ENCODE peak calls at places on chromosomes 13 and 19, in eight cellular contexts. One of them, this sample, is unnamed.
A peak's percentile ranks its signal among the peaks of the same experiment; 100 is the strongest.

GRCh38 chr13:45828253-45828968 is 23.1 kb downstream of the SIAH3 start:
- DNase-seq in cardiac muscle cell: no peak
- DNase-seq in colonic mucosa: no peak
- DNase-seq in BE2C: no peak
- DNase-seq in adrenal gland: no peak
- DNase-seq in ovary: no peak
- DNase-seq in uterus: no peak
- DNase-seq in neural progenitor cell: no peak
- DNase-seq in this sample: no peak

GRCh38 chr13:29918845-29919244 is 68.4 kb upstream of the UBL3 start:
- DNase-seq in adrenal gland: no peak
- DNase-seq in neural progenitor cell: no peak
- DNase-seq in cardiac muscle cell: no peak
- DNase-seq in ovary: no peak
- DNase-seq in uterus: no peak
- DNase-seq in colonic mucosa: no peak
- DNase-seq in BE2C: no peak
- DNase-seq in this sample: no peak

GRCh38 chr13:72983085-72983768 is 75.6 kb upstream of the KLF5 start:
- DNase-seq in uterus: no peak
- DNase-seq in colonic mucosa: peak; percentile 56
- DNase-seq in ovary: no peak
- DNase-seq in neural progenitor cell: no peak
- DNase-seq in BE2C: no peak
- DNase-seq in adrenal gland: peak; percentile 47
- DNase-seq in cardiac muscle cell: no peak
- DNase-seq in this sample: no peak

GRCh38 chr13:98334620-98335205 is 157.6 kb upstream of the RNF113B start:
- DNase-seq in neural progenitor cell: no peak
- DNase-seq in cardiac muscle cell: no peak
- DNase-seq in colonic mucosa: no peak
- DNase-seq in uterus: no peak
- DNase-seq in BE2C: no peak
- DNase-seq in ovary: no peak
- DNase-seq in adrenal gland: no peak
- DNase-seq in this sample: no peak

GRCh38 chr13:47033216-47033615 is 136.4 kb upstream of the HTR2A start:
- DNase-seq in cardiac muscle cell: no peak
- DNase-seq in neural progenitor cell: no peak
- DNase-seq in BE2C: no peak
- DNase-seq in ovary: no peak
- DNase-seq in uterus: no peak
- DNase-seq in adrenal gland: peak; percentile 50
- DNase-seq in colonic mucosa: no peak
- DNase-seq in this sample: no peak

GRCh38 chr19:1002600-1002999 is 2.4 kb downstream of the GRIN3B start:
- DNase-seq in uterus: no peak
- DNase-seq in neural progenitor cell: no peak
- DNase-seq in adrenal gland: no peak
- DNase-seq in BE2C: no peak
- DNase-seq in colonic mucosa: no peak
- DNase-seq in ovary: no peak
- DNase-seq in cardiac muscle cell: no peak
- DNase-seq in this sample: no peak

GRCh38 chr19:10334340-10335148 is 1.2 kb upstream of the RAVER1 start:
- DNase-seq in ovary: peak; percentile 98
- DNase-seq in BE2C: peak; percentile 96
- DNase-seq in colonic mucosa: peak; percentile 99
- DNase-seq in uterus: peak; percentile 97
- DNase-seq in adrenal gland: peak; percentile 96
- DNase-seq in neural progenitor cell: peak; percentile 93
- DNase-seq in cardiac muscle cell: peak; percentile 96
- DNase-seq in this sample: peak; percentile 98

GRCh38 chr13:19794552-19795143 is 11.9 kb upstream of the PSPC1 start:
- DNase-seq in uterus: no peak
- DNase-seq in cardiac muscle cell: no peak
- DNase-seq in BE2C: no peak
- DNase-seq in ovary: no peak
- DNase-seq in colonic mucosa: no peak
- DNase-seq in adrenal gland: no peak
- DNase-seq in neural progenitor cell: no peak
- DNase-seq in this sample: peak; percentile 18

GRCh38 chr13:48429036-48429435 is 16.1 kb upstream of the LPAR6 start:
- DNase-seq in adrenal gland: no peak
- DNase-seq in BE2C: no peak
- DNase-seq in uterus: no peak
- DNase-seq in neural progenitor cell: no peak
- DNase-seq in cardiac muscle cell: no peak
- DNase-seq in colonic mucosa: no peak
- DNase-seq in ovary: no peak
- DNase-seq in this sample: no peak

GRCh38 chr19:18795540-18795939 is 4.4 kb upstream of the COMP start:
- DNase-seq in adrenal gland: no peak
- DNase-seq in neural progenitor cell: peak; percentile 64
- DNase-seq in colonic mucosa: no peak
- DNase-seq in BE2C: peak; percentile 56
- DNase-seq in uterus: no peak
- DNase-seq in ovary: no peak
- DNase-seq in cardiac muscle cell: no peak
- DNase-seq in this sample: no peak

GRCh38 chr19:33513424-33513823 is 8.2 kb downstream of the PEPD start:
- DNase-seq in cardiac muscle cell: no peak
- DNase-seq in colonic mucosa: no peak
- DNase-seq in BE2C: no peak
- DNase-seq in ovary: no peak
- DNase-seq in neural progenitor cell: no peak
- DNase-seq in uterus: no peak
- DNase-seq in adrenal gland: no peak
- DNase-seq in this sample: no peak

GRCh38 chr13:59384154-59384553 is 779.6 kb downstream of the DIAPH3 start:
- DNase-seq in uterus: no peak
- DNase-seq in colonic mucosa: no peak
- DNase-seq in cardiac muscle cell: no peak
- DNase-seq in BE2C: no peak
- DNase-seq in adrenal gland: no peak
- DNase-seq in ovary: no peak
- DNase-seq in neural progenitor cell: no peak
- DNase-seq in this sample: no peak

GRCh38 chr19:4014541-4015491 is 7.3 kb downstream of the PIAS4 start:
- DNase-seq in neural progenitor cell: peak; percentile 10
- DNase-seq in colonic mucosa: peak; percentile 37
- DNase-seq in BE2C: peak; percentile 80
- DNase-seq in ovary: no peak
- DNase-seq in adrenal gland: peak; percentile 84
- DNase-seq in cardiac muscle cell: no peak
- DNase-seq in uterus: no peak
- DNase-seq in this sample: peak; percentile 82

GRCh38 chr13:35729926-35730627 is 253.6 kb upstream of the MAB21L1 start:
- DNase-seq in ovary: no peak
- DNase-seq in neural progenitor cell: no peak
- DNase-seq in cardiac muscle cell: no peak
- DNase-seq in adrenal gland: no peak
- DNase-seq in colonic mucosa: no peak
- DNase-seq in uterus: no peak
- DNase-seq in BE2C: no peak
- DNase-seq in this sample: no peak

GRCh38 chr13:51240888-51241475 is 18.8 kb downstream of the FAM124A start:
- DNase-seq in neural progenitor cell: no peak
- DNase-seq in cardiac muscle cell: no peak
- DNase-seq in adrenal gland: no peak
- DNase-seq in BE2C: no peak
- DNase-seq in uterus: no peak
- DNase-seq in colonic mucosa: no peak
- DNase-seq in ovary: no peak
- DNase-seq in this sample: no peak

GRCh38 chr13:44668707-44669106 is 92.6 kb upstream of the TSC22D1 start:
- DNase-seq in ovary: no peak
- DNase-seq in adrenal gland: no peak
- DNase-seq in BE2C: no peak
- DNase-seq in cardiac muscle cell: no peak
- DNase-seq in colonic mucosa: no peak
- DNase-seq in uterus: no peak
- DNase-seq in neural progenitor cell: no peak
- DNase-seq in this sample: no peak

GRCh38 chr13:114166381-114167131 is 12.5 kb upstream of the CFAP97D2 start:
- DNase-seq in colonic mucosa: no peak
- DNase-seq in cardiac muscle cell: no peak
- DNase-seq in BE2C: no peak
- DNase-seq in adrenal gland: no peak
- DNase-seq in uterus: no peak
- DNase-seq in neural progenitor cell: no peak
- DNase-seq in ovary: no peak
- DNase-seq in this sample: peak; percentile 56

GRCh38 chr19:55173717-55174409 is 6.2 kb downstream of the SYT5 start:
- DNase-seq in neural progenitor cell: peak; percentile 89
- DNase-seq in adrenal gland: peak; percentile 76
- DNase-seq in uterus: peak; percentile 46
- DNase-seq in BE2C: peak; percentile 88
- DNase-seq in colonic mucosa: peak; percentile 70
- DNase-seq in cardiac muscle cell: peak; percentile 50
- DNase-seq in ovary: peak; percentile 51
- DNase-seq in this sample: no peak

GRCh38 chr13:90447735-90448103 is 899.8 kb upstream of the MIR17HG start:
- DNase-seq in adrenal gland: no peak
- DNase-seq in colonic mucosa: no peak
- DNase-seq in cardiac muscle cell: no peak
- DNase-seq in BE2C: no peak
- DNase-seq in uterus: no peak
- DNase-seq in ovary: no peak
- DNase-seq in neural progenitor cell: peak; percentile 11
- DNase-seq in this sample: no peak

GRCh38 chr19:2334426-2334825 is 5.9 kb downstream of the SPPL2B start:
- DNase-seq in ovary: no peak
- DNase-seq in uterus: no peak
- DNase-seq in neural progenitor cell: no peak
- DNase-seq in adrenal gland: no peak
- DNase-seq in colonic mucosa: no peak
- DNase-seq in BE2C: no peak
- DNase-seq in cardiac muscle cell: no peak
- DNase-seq in this sample: peak; percentile 74

GRCh38 chr19:2333027-2333806 is 4.7 kb downstream of the SPPL2B start:
- DNase-seq in adrenal gland: no peak
- DNase-seq in colonic mucosa: peak; percentile 87
- DNase-seq in neural progenitor cell: no peak
- DNase-seq in cardiac muscle cell: no peak
- DNase-seq in ovary: no peak
- DNase-seq in uterus: no peak
- DNase-seq in BE2C: no peak
- DNase-seq in this sample: peak; percentile 81

GRCh38 chr19:2334986-2335846 is 6.7 kb downstream of the SPPL2B start:
- DNase-seq in colonic mucosa: no peak
- DNase-seq in neural progenitor cell: no peak
- DNase-seq in cardiac muscle cell: no peak
- DNase-seq in adrenal gland: no peak
- DNase-seq in BE2C: no peak
- DNase-seq in ovary: no peak
- DNase-seq in uterus: no peak
- DNase-seq in this sample: peak; percentile 59

GRCh38 chr19:2332341-2333026 is 4.0 kb downstream of the SPPL2B start:
- DNase-seq in colonic mucosa: peak; percentile 65
- DNase-seq in adrenal gland: no peak
- DNase-seq in uterus: no peak
- DNase-seq in neural progenitor cell: no peak
- DNase-seq in ovary: no peak
- DNase-seq in cardiac muscle cell: no peak
- DNase-seq in BE2C: peak; percentile 92
- DNase-seq in this sample: peak; percentile 71

GRCh38 chr19:2333807-2334211 is 5.3 kb downstream of the SPPL2B start:
- DNase-seq in ovary: no peak
- DNase-seq in adrenal gland: no peak
- DNase-seq in neural progenitor cell: no peak
- DNase-seq in cardiac muscle cell: no peak
- DNase-seq in uterus: no peak
- DNase-seq in colonic mucosa: no peak
- DNase-seq in BE2C: no peak
- DNase-seq in this sample: no peak
- TF ChIP-seq CTCF in ovary: no peak
- TF ChIP-seq CTCF in adrenal gland: no peak
- TF ChIP-seq CTCF in neural progenitor cell: peak; percentile 29
- TF ChIP-seq CTCF in cardiac muscle cell: no peak
- TF ChIP-seq CTCF in uterus: no peak
- TF ChIP-seq CTCF in colonic mucosa: no peak
- TF ChIP-seq CTCF in BE2C: peak; percentile 28
- TF ChIP-seq CTCF in this sample: no peak

GRCh38 chr13:108034909-108035308 is 180.4 kb downstream of the LIG4 start:
- DNase-seq in neural progenitor cell: no peak
- DNase-seq in colonic mucosa: no peak
- DNase-seq in ovary: no peak
- DNase-seq in adrenal gland: no peak
- DNase-seq in cardiac muscle cell: no peak
- DNase-seq in BE2C: no peak
- DNase-seq in uterus: no peak
- DNase-seq in this sample: no peak
- H3K4me1 ChIP-seq in neural progenitor cell: peaks cover 10% of the 10 kb centered on the region
- H3K4me1 ChIP-seq in colonic mucosa: no peaks in the 10 kb centered on the region
- H3K4me1 ChIP-seq in ovary: no peaks in the 10 kb centered on the region
- H3K4me1 ChIP-seq in adrenal gland: no peaks in the 10 kb centered on the region
- H3K4me1 ChIP-seq in cardiac muscle cell: no peaks in the 10 kb centered on the region
- H3K4me1 ChIP-seq in BE2C: no peaks in the 10 kb centered on the region
- H3K4me1 ChIP-seq in uterus: no peaks in the 10 kb centered on the region
- H3K4me1 ChIP-seq in this sample: no peaks in the 10 kb centered on the region

GRCh38 chr19:5697890-5698634 is 8.0 kb downstream of the RPL36 start:
- DNase-seq in BE2C: no peak
- DNase-seq in adrenal gland: no peak
- DNase-seq in uterus: no peak
- DNase-seq in ovary: no peak
- DNase-seq in neural progenitor cell: no peak
- DNase-seq in cardiac muscle cell: no peak
- DNase-seq in colonic mucosa: no peak
- DNase-seq in this sample: no peak
- H3K36me3 ChIP-seq in BE2C: peaks cover 77% of the 10 kb centered on the region
- H3K36me3 ChIP-seq in adrenal gland: peaks cover 69% of the 10 kb centered on the region
- H3K36me3 ChIP-seq in uterus: no peaks in the 10 kb centered on the region
- H3K36me3 ChIP-seq in ovary: no peaks in the 10 kb centered on the region
- H3K36me3 ChIP-seq in neural progenitor cell: no peaks in the 10 kb centered on the region
- H3K36me3 ChIP-seq in cardiac muscle cell: peaks cover 38% of the 10 kb centered on the region
- H3K36me3 ChIP-seq in colonic mucosa: peaks cover 18% of the 10 kb centered on the region
- H3K36me3 ChIP-seq in this sample: peaks cover 16% of the 10 kb centered on the region

DNA sequence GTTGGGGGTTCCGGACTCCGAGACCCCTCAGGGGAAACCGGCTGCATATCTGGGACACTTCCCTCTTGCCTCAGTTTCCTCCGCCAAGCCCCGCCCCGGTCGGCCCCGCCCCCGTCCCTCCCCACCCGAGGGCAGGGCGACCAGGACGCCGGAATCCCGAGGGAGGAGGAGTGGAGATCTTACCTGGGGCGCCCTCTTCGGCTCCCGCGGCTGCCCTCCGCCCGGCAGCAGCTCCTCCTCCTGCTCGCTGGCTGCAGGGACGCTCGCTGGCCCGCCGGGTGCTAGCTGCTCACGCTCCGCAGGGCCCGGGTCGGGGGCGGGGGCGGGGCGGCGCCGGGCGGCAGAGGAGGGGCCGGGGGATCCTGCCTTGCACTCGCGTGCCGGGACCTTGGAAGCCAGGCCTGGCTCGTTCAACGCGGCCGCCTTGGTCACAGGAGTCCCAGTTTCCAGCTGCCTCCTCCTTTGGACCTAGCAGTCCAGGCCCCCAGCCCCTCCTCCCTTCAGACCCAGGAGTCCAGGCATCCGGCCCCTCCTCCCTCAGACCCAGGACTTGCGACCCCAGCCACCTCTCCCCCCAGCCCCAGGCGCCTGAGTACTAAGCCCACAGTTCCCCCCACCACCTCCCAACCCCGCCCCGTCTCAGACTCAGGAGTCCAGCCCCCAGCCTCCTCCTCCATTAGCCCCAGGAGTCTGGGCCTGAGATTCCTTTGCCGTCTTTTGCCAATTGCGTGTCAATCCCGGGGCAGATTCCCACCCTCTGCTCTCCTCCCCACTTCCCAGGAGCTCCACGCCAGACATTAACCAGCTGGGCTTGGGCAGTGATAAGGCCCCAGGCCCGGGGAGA is at the start of gene NTF4:
- DNase-seq in cardiac muscle cell: peak; percentile 88
- DNase-seq in adrenal gland: no peak
- DNase-seq in uterus: no peak
- DNase-seq in ovary: peak; percentile 56
- DNase-seq in neural progenitor cell: peak; percentile 88
- DNase-seq in colonic mucosa: peak; percentile 20
- DNase-seq in BE2C: peak; percentile 69
- DNase-seq in this sample: peak; percentile 76
- TF ChIP-seq CTCF in cardiac muscle cell: no peak
- TF ChIP-seq CTCF in adrenal gland: no peak
- TF ChIP-seq CTCF in uterus: no peak
- TF ChIP-seq CTCF in ovary: no peak
- TF ChIP-seq CTCF in neural progenitor cell: no peak
- TF ChIP-seq CTCF in colonic mucosa: no peak
- TF ChIP-seq CTCF in BE2C: no peak
- TF ChIP-seq CTCF in this sample: no peak

This sample was measured in kidney.